ENCODE peak calls at places on chromosomes 11 and 22, in ten cellular contexts. J is Calu3; U is stimulated activated CD8-positive, alpha-beta memory T cell treated with anti-CD3 and anti-CD28 coated beads, Interleukin-12 subunit alpha, Interleukin-12 subunit beta, amount 100 ng/mL, for 1 hour; C is stimulated activated effector memory CD8-positive, alpha-beta T cell treated with anti-CD3 and anti-CD28 coated beads, Interleukin-12 subunit alpha, Interleukin-12 subunit beta, amount 100 ng/mL, for 72 hours; T is NCI-H1092 treated with DMSO at 0.1 percent for 48 hours; E is posterior cingulate gyrus; I is AG08395; X is amniotic epithelial cell; V is stimulated activated CD4-positive, alpha-beta T cell treated with anti-CD3 and anti-CD28 coated beads, Interleukin-2, amount 100 ng/mL, for 24 hours; Y is Daoy. K is an unnamed sample.

GRCh38 chr11:61912991-61913698 is 4.2 kb downstream of the RAB3IL1 start:
- DNase-seq in J (no peak), U (no peak), C (no peak), T (no peak), E (no peak), I (no peak), X (no peak), V (no peak), Y (no peak), K (no peak)

GRCh38 chr11:98194611-98195010 is 826.1 kb upstream of the CNTN5 start:
- DNase-seq in J (no peak), U (no peak), C (no peak), T (no peak), E (no peak), I (no peak), X (peak), V (no peak), Y (no peak), K (no peak)

GRCh38 chr11:64924910-64925284 is 408 bp downstream of the PPP2R5B start:
- DNase-seq in J (no peak), U (no peak), C (no peak), T (no peak), E (no peak), I (peak), X (no peak), V (no peak), Y (no peak), K (no peak)

GRCh38 chr11:2221591-2221990 is 48.8 kb downstream of the ASCL2 start:
- DNase-seq in J (no peak), U (no peak), C (no peak), T (no peak), E (no peak), I (no peak), X (no peak), V (no peak), Y (no peak), K (no peak)

GRCh38 chr11:26244207-26244606 is 87.7 kb upstream of the ANO3 start:
- DNase-seq in J (no peak), U (no peak), C (no peak), T (no peak), E (no peak), I (peak), X (peak), V (no peak), Y (no peak), K (peak)

GRCh38 chr22:33882991-33883390 is 37.3 kb downstream of the LARGE1 start:
- DNase-seq in J (no peak), U (no peak), C (no peak), T (no peak), E (no peak), I (no peak), X (no peak), V (no peak), Y (no peak), K (no peak)

GRCh38 chr11:64841592-64842365 is 2.7 kb downstream of the CDC42BPG start:
- DNase-seq in J (peak), U (no peak), C (no peak), T (no peak), E (no peak), I (no peak), X (no peak), V (no peak), Y (no peak), K (no peak)

GRCh38 chr11:67352546-67353316 is 615 bp downstream of the POLD4 start:
- DNase-seq in J (peak), U (no peak), C (no peak), T (no peak), E (no peak), I (no peak), X (no peak), V (peak), Y (no peak), K (no peak)

GRCh38 chr22:45934168-45934564 is 42.8 kb downstream of the WNT7B start:
- DNase-seq in J (no peak), U (no peak), C (no peak), T (no peak), E (no peak), I (no peak), X (no peak), V (no peak), Y (no peak), K (no peak)

GRCh38 chr11:125114518-125114917 is 3.1 kb upstream of the TMEM218 start:
- DNase-seq in J (no peak), U (no peak), C (no peak), T (no peak), E (no peak), I (no peak), X (peak), V (no peak), Y (peak), K (no peak)

GRCh38 chr11:133800666-133801065 is 44.6 kb downstream of the SPATA19 start:
- DNase-seq in J (no peak), U (no peak), C (no peak), T (no peak), E (no peak), I (no peak), X (no peak), V (no peak), Y (no peak), K (no peak)

GRCh38 chr11:36455658-36456111 is 54.4 kb downstream of the TRAF6 start:
- DNase-seq in J (peak), U (no peak), C (no peak), T (peak), E (no peak), I (peak), X (peak), V (no peak), Y (peak), K (peak)

GRCh38 chr11:113849713-113850112 is 25.7 kb downstream of the USP28 start:
- DNase-seq in J (no peak), U (no peak), C (no peak), T (no peak), E (no peak), I (no peak), X (no peak), V (no peak), Y (no peak), K (no peak)

GRCh38 chr11:120027546-120028180 is 110.2 kb downstream of the TRIM29 start:
- DNase-seq in J (no peak), U (no peak), C (no peak), T (peak), E (no peak), I (no peak), X (no peak), V (no peak), Y (no peak), K (no peak)

GRCh38 chr11:70005107-70005818 is 72.9 kb upstream of the ANO1 start:
- DNase-seq in J (no peak), U (no peak), C (no peak), T (no peak), E (no peak), I (peak), X (no peak), V (no peak), Y (peak), K (peak)

GRCh38 chr11:96279421-96280290 is 63.3 kb downstream of the MAML2 start:
- DNase-seq in J (no peak), U (no peak), C (no peak), T (no peak), E (no peak), I (peak), X (peak), V (no peak), Y (peak), K (peak)

GRCh38 chr11:75527938-75528845 is 2.5 kb upstream of the GDPD5 start:
- DNase-seq in J (no peak), U (no peak), C (no peak), T (no peak), E (no peak), I (no peak), X (peak), V (no peak), Y (no peak), K (no peak)

GRCh38 chr11:34439521-34440258 is 956 bp downstream of the CAT start:
- DNase-seq in J (no peak), U (no peak), C (no peak), T (no peak), E (no peak), I (no peak), X (no peak), V (no peak), Y (no peak), K (no peak)

GRCh38 chr11:75931124-75931523 is 116.1 kb downstream of the UVRAG start:
- DNase-seq in J (no peak), U (no peak), C (no peak), T (no peak), E (no peak), I (peak), X (peak), V (no peak), Y (peak), K (peak)

GRCh38 chr11:100004541-100004940 is 682.5 kb upstream of the ARHGAP42 start:
- DNase-seq in J (no peak), U (no peak), C (no peak), T (no peak), E (no peak), I (no peak), X (peak), V (no peak), Y (no peak), K (no peak)

GRCh38 chr11:69962152-69962551 is 116.0 kb upstream of the ANO1 start:
- DNase-seq in J (peak), U (no peak), C (no peak), T (no peak), E (no peak), I (peak), X (no peak), V (no peak), Y (peak), K (no peak)

GRCh38 chr11:45102361-45102809 is 44.1 kb upstream of the PRDM11 start:
- DNase-seq in J (no peak), U (no peak), C (no peak), T (no peak), E (no peak), I (no peak), X (no peak), V (no peak), Y (no peak), K (no peak)

GRCh38 chr11:118536726-118537125 is 5.7 kb downstream of the TMEM25 start:
- DNase-seq in J (no peak), U (no peak), C (no peak), T (no peak), E (no peak), I (no peak), X (peak), V (no peak), Y (no peak), K (no peak)

GRCh38 chr11:16007514-16007913 is 348.8 kb downstream of the SOX6 start:
- DNase-seq in J (no peak), U (no peak), C (no peak), T (no peak), E (no peak), I (no peak), X (no peak), V (no peak), Y (no peak), K (no peak)

GRCh38 chr11:72308226-72309073 is 64.5 kb upstream of the PHOX2A start:
- DNase-seq in J (no peak), U (no peak), C (no peak), T (peak), E (no peak), I (peak), X (peak), V (no peak), Y (peak), K (peak)

GRCh38 chr22:19873138-19873959 is 18.7 kb upstream of the GNB1L start:
- DNase-seq in J (no peak), U (no peak), C (no peak), T (no peak), E (no peak), I (no peak), X (no peak), V (no peak), Y (peak), K (no peak)

GRCh38 chr11:122045181-122045586 is 70.8 kb downstream of the BLID start:
- DNase-seq in J (no peak), U (no peak), C (no peak), T (no peak), E (no peak), I (peak), X (peak), V (no peak), Y (peak), K (peak)

GRCh38 chr11:19200410-19201201 is 1.2 kb downstream of the CSRP3 start:
- DNase-seq in J (peak), U (no peak), C (no peak), T (peak), E (no peak), I (peak), X (peak), V (no peak), Y (peak), K (peak)

GRCh38 chr11:116960916-116961315 is 123.5 kb upstream of the APOA1 start:
- DNase-seq in J (no peak), U (no peak), C (no peak), T (no peak), E (no peak), I (peak), X (peak), V (no peak), Y (peak), K (peak)

GRCh38 chr22:38878001-38878400 is 6.0 kb upstream of the CBX6 start:
- DNase-seq in J (no peak), U (no peak), C (peak), T (no peak), E (no peak), I (no peak), X (no peak), V (no peak), Y (no peak), K (no peak)

GRCh38 chr22:45493286-45493771 is 9.4 kb upstream of the FBLN1 start:
- DNase-seq in J (no peak), U (no peak), C (no peak), T (no peak), E (no peak), I (peak), X (no peak), V (no peak), Y (no peak), K (peak)

GRCh38 chr22:46798366-46799057 is 36.1 kb downstream of the TBC1D22A start:
- DNase-seq in J (peak), U (peak), C (peak), T (no peak), E (peak), I (peak), X (peak), V (peak), Y (peak), K (peak)

GRCh38 chr22:46367707-46368191 is 32.2 kb downstream of the TRMU start:
- DNase-seq in J (peak), U (peak), C (peak), T (no peak), E (no peak), I (peak), X (peak), V (peak), Y (peak), K (peak)

GRCh38 chr11:73323464-73323863 is 15.4 kb downstream of the ARHGEF17 start:
- DNase-seq in J (no peak), U (no peak), C (no peak), T (no peak), E (peak), I (peak), X (peak), V (no peak), Y (peak), K (peak)

GRCh38 chr11:77047007-77047927 is 13.1 kb downstream of the B3GNT6 start:
- DNase-seq in J (peak), U (peak), C (peak), T (peak), E (no peak), I (peak), X (peak), V (peak), Y (peak), K (peak)

GRCh38 chr22:48740086-48740730 is 1087.5 kb downstream of the BRD1 start:
- DNase-seq in J (no peak), U (no peak), C (no peak), T (no peak), E (no peak), I (no peak), X (no peak), V (no peak), Y (peak), K (no peak)

GRCh38 chr11:63599211-63600122 is 14.8 kb downstream of the PLAAT3 start:
- DNase-seq in J (no peak), U (no peak), C (no peak), T (no peak), E (no peak), I (peak), X (peak), V (no peak), Y (peak), K (peak)

GRCh38 chr11:105045897-105046296 is 762 bp upstream of the CARD16 start:
- DNase-seq in J (no peak), U (no peak), C (no peak), T (no peak), E (no peak), I (peak), X (peak), V (no peak), Y (no peak), K (peak)

K was measured in fibroblast of the aortic adventitia.